ENCODE peak calls at places on chromosomes 5 and 9, in nine cellular contexts. One of them, this sample, is unnamed.

GRCh38 chr9:22214021-22214420 is 204.9 kb upstream of the CDKN2B start:
- DNase-seq in effector memory CD4-positive, alpha-beta T cell: no peak
- DNase-seq in heart right ventricle: no peak
- DNase-seq in stomach: no peak
- DNase-seq in right lobe of liver: no peak
- DNase-seq in aorta: no peak
- DNase-seq in Karpas-422: no peak
- DNase-seq in tibial artery: no peak
- DNase-seq in brain microvascular endothelial cell: peak; percentile 35
- DNase-seq in this sample: no peak

GRCh38 chr9:88236531-88237453 is 98.5 kb upstream of the SPATA31C2 start:
- DNase-seq in effector memory CD4-positive, alpha-beta T cell: no peak
- DNase-seq in heart right ventricle: peak; percentile 44
- DNase-seq in stomach: no peak
- DNase-seq in right lobe of liver: no peak
- DNase-seq in aorta: no peak
- DNase-seq in Karpas-422: no peak
- DNase-seq in tibial artery: peak; percentile 70
- DNase-seq in brain microvascular endothelial cell: no peak
- DNase-seq in this sample: no peak

GRCh38 chr5:176658817-176659216 is 11.5 kb downstream of the TSPAN17 start:
- DNase-seq in effector memory CD4-positive, alpha-beta T cell: no peak
- DNase-seq in heart right ventricle: no peak
- DNase-seq in stomach: peak; percentile 35
- DNase-seq in right lobe of liver: no peak
- DNase-seq in aorta: no peak
- DNase-seq in Karpas-422: no peak
- DNase-seq in tibial artery: no peak
- DNase-seq in brain microvascular endothelial cell: peak; percentile 29
- DNase-seq in this sample: peak; percentile 37

GRCh38 chr9:98774746-98775145 is 21.6 kb downstream of the ANKS6 start:
- DNase-seq in effector memory CD4-positive, alpha-beta T cell: no peak
- DNase-seq in heart right ventricle: no peak
- DNase-seq in stomach: no peak
- DNase-seq in right lobe of liver: no peak
- DNase-seq in aorta: peak; percentile 69
- DNase-seq in Karpas-422: peak; percentile 81
- DNase-seq in tibial artery: no peak
- DNase-seq in brain microvascular endothelial cell: no peak
- DNase-seq in this sample: peak; percentile 5

GRCh38 chr9:97272072-97272471 is 35.4 kb upstream of the CCDC180 start:
- DNase-seq in effector memory CD4-positive, alpha-beta T cell: no peak
- DNase-seq in heart right ventricle: no peak
- DNase-seq in stomach: no peak
- DNase-seq in right lobe of liver: no peak
- DNase-seq in aorta: no peak
- DNase-seq in Karpas-422: no peak
- DNase-seq in tibial artery: no peak
- DNase-seq in brain microvascular endothelial cell: no peak
- DNase-seq in this sample: no peak

GRCh38 chr5:68730220-68731010 is 363.4 kb upstream of the SLC30A5 start:
- DNase-seq in effector memory CD4-positive, alpha-beta T cell: no peak
- DNase-seq in heart right ventricle: peak; percentile 65
- DNase-seq in stomach: no peak
- DNase-seq in right lobe of liver: no peak
- DNase-seq in aorta: no peak
- DNase-seq in Karpas-422: no peak
- DNase-seq in tibial artery: no peak
- DNase-seq in brain microvascular endothelial cell: peak; percentile 88
- DNase-seq in this sample: no peak

GRCh38 chr9:124502711-124503702 is 4.2 kb downstream of the NR5A1 start:
- DNase-seq in effector memory CD4-positive, alpha-beta T cell: no peak
- DNase-seq in heart right ventricle: no peak
- DNase-seq in stomach: no peak
- DNase-seq in right lobe of liver: no peak
- DNase-seq in aorta: peak; percentile 65
- DNase-seq in Karpas-422: no peak
- DNase-seq in tibial artery: no peak
- DNase-seq in brain microvascular endothelial cell: no peak
- DNase-seq in this sample: no peak

GRCh38 chr9:20479419-20480155 is 142.7 kb downstream of the MLLT3 start:
- DNase-seq in effector memory CD4-positive, alpha-beta T cell: no peak
- DNase-seq in heart right ventricle: no peak
- DNase-seq in stomach: no peak
- DNase-seq in right lobe of liver: no peak
- DNase-seq in aorta: no peak
- DNase-seq in Karpas-422: no peak
- DNase-seq in tibial artery: no peak
- DNase-seq in brain microvascular endothelial cell: no peak
- DNase-seq in this sample: no peak

GRCh38 chr5:36657563-36657995 is 51.2 kb downstream of the SLC1A3 start:
- DNase-seq in effector memory CD4-positive, alpha-beta T cell: no peak
- DNase-seq in heart right ventricle: peak; percentile 76
- DNase-seq in stomach: peak; percentile 57
- DNase-seq in right lobe of liver: peak; percentile 72
- DNase-seq in aorta: no peak
- DNase-seq in Karpas-422: no peak
- DNase-seq in tibial artery: peak; percentile 75
- DNase-seq in brain microvascular endothelial cell: peak; percentile 99
- DNase-seq in this sample: no peak

GRCh38 chr5:151023651-151024050 is 3.3 kb downstream of the GPX3 start:
- DNase-seq in effector memory CD4-positive, alpha-beta T cell: no peak
- DNase-seq in heart right ventricle: peak; percentile 77
- DNase-seq in stomach: peak; percentile 58
- DNase-seq in right lobe of liver: no peak
- DNase-seq in aorta: peak; percentile 86
- DNase-seq in Karpas-422: no peak
- DNase-seq in tibial artery: peak; percentile 93
- DNase-seq in brain microvascular endothelial cell: no peak
- DNase-seq in this sample: no peak

GRCh38 chr9:77765781-77766259 is 117.7 kb upstream of the GNA14 start:
- DNase-seq in effector memory CD4-positive, alpha-beta T cell: no peak
- DNase-seq in heart right ventricle: no peak
- DNase-seq in stomach: no peak
- DNase-seq in right lobe of liver: no peak
- DNase-seq in aorta: no peak
- DNase-seq in Karpas-422: no peak
- DNase-seq in tibial artery: no peak
- DNase-seq in brain microvascular endothelial cell: no peak
- DNase-seq in this sample: no peak

GRCh38 chr9:33267368-33267767 is 2.5 kb downstream of the CHMP5 start:
- DNase-seq in effector memory CD4-positive, alpha-beta T cell: no peak
- DNase-seq in heart right ventricle: no peak
- DNase-seq in stomach: no peak
- DNase-seq in right lobe of liver: no peak
- DNase-seq in aorta: no peak
- DNase-seq in Karpas-422: no peak
- DNase-seq in tibial artery: no peak
- DNase-seq in brain microvascular endothelial cell: no peak
- DNase-seq in this sample: no peak

GRCh38 chr9:33265211-33265885 is 499 bp downstream of the CHMP5 start:
- DNase-seq in effector memory CD4-positive, alpha-beta T cell: no peak
- DNase-seq in heart right ventricle: peak; percentile 17
- DNase-seq in stomach: no peak
- DNase-seq in right lobe of liver: no peak
- DNase-seq in aorta: no peak
- DNase-seq in Karpas-422: no peak
- DNase-seq in tibial artery: no peak
- DNase-seq in brain microvascular endothelial cell: no peak
- DNase-seq in this sample: no peak

GRCh38 chr9:33263131-33263935 is 1.2 kb downstream of the BAG1 start:
- DNase-seq in effector memory CD4-positive, alpha-beta T cell: no peak
- DNase-seq in heart right ventricle: peak; percentile 11
- DNase-seq in stomach: no peak
- DNase-seq in right lobe of liver: peak; percentile 54
- DNase-seq in aorta: no peak
- DNase-seq in Karpas-422: peak; percentile 61
- DNase-seq in tibial artery: no peak
- DNase-seq in brain microvascular endothelial cell: peak; percentile 7
- DNase-seq in this sample: no peak

GRCh38 chr9:33263936-33264472 is 504 bp downstream of the BAG1 start:
- DNase-seq in effector memory CD4-positive, alpha-beta T cell: peak; percentile 24
- DNase-seq in heart right ventricle: peak; percentile 61
- DNase-seq in stomach: peak; percentile 50
- DNase-seq in right lobe of liver: peak; percentile 71
- DNase-seq in aorta: peak; percentile 83
- DNase-seq in Karpas-422: peak; percentile 80
- DNase-seq in tibial artery: peak; percentile 80
- DNase-seq in brain microvascular endothelial cell: no peak
- DNase-seq in this sample: peak; percentile 20

DNA sequence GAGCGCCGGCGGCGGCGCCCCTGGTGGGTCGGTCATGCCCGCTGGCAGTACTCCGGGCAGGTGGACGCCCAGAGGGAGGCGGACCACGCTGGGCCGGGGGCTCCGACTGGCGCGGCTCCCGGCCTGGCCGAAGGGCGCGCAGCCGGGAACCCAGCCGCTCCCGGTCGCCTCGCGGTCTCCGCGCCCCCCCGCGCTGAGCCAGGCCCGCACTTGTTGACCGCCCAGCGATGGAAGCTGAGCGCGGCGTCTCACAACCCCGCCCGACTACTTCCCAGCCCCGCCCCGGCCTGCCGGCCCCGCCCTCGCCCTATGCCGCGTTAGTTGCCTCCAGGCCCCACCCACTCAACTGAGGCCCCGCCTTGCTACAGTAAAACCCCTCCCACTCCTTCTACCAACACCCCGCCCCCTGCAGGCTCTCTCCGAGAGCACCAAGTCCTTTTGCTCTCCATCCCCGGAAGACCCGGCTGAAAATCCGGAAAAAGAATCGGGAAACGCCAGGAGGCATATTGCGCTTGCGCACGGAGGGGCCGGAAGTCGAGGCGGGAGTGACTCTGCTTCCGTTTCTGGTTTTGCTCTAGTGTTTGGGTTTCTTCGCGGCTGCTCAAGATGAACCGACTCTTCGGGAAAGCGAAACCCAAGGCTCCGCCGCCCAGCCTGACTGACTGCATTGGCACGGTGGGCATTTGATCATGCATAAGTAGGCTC is at the start of the genes BAG1 and CHMP5:
- DNase-seq in effector memory CD4-positive, alpha-beta T cell: peak; percentile 100
- DNase-seq in heart right ventricle: peak; percentile 100
- DNase-seq in stomach: peak; percentile 100
- DNase-seq in right lobe of liver: peak; percentile 100
- DNase-seq in aorta: peak; percentile 100
- DNase-seq in Karpas-422: peak; percentile 100
- DNase-seq in tibial artery: peak; percentile 100
- DNase-seq in brain microvascular endothelial cell: peak; percentile 99
- DNase-seq in this sample: peak; percentile 100
- H3K36me3 ChIP-seq in effector memory CD4-positive, alpha-beta T cell: peaks cover 39% of the 10 kb centered on the region
- H3K36me3 ChIP-seq in heart right ventricle: peaks cover 44% of the 10 kb centered on the region
- H3K36me3 ChIP-seq in stomach: peaks cover 63% of the 10 kb centered on the region
- H3K36me3 ChIP-seq in right lobe of liver: peaks cover 37% of the 10 kb centered on the region
- H3K36me3 ChIP-seq in aorta: peaks cover 2% of the 10 kb centered on the region
- H3K36me3 ChIP-seq in Karpas-422: peaks cover 47% of the 10 kb centered on the region
- H3K36me3 ChIP-seq in tibial artery: peaks cover 60% of the 10 kb centered on the region
- H3K36me3 ChIP-seq in brain microvascular endothelial cell: peaks cover 40% of the 10 kb centered on the region
- H3K36me3 ChIP-seq in this sample: peaks cover 29% of the 10 kb centered on the region

GRCh38 chr9:136187683-136188586 is 17.0 kb downstream of the LHX3 start:
- DNase-seq in effector memory CD4-positive, alpha-beta T cell: no peak
- DNase-seq in heart right ventricle: no peak
- DNase-seq in stomach: no peak
- DNase-seq in right lobe of liver: no peak
- DNase-seq in aorta: no peak
- DNase-seq in Karpas-422: no peak
- DNase-seq in tibial artery: no peak
- DNase-seq in brain microvascular endothelial cell: no peak
- DNase-seq in this sample: no peak

GRCh38 chr9:136185066-136185465 is 19.9 kb downstream of the LHX3 start:
- DNase-seq in effector memory CD4-positive, alpha-beta T cell: no peak
- DNase-seq in heart right ventricle: no peak
- DNase-seq in stomach: no peak
- DNase-seq in right lobe of liver: no peak
- DNase-seq in aorta: no peak
- DNase-seq in Karpas-422: no peak
- DNase-seq in tibial artery: no peak
- DNase-seq in brain microvascular endothelial cell: no peak
- DNase-seq in this sample: no peak

GRCh38 chr9:136185596-136185995 is 19.3 kb downstream of the LHX3 start:
- DNase-seq in effector memory CD4-positive, alpha-beta T cell: no peak
- DNase-seq in heart right ventricle: no peak
- DNase-seq in stomach: no peak
- DNase-seq in right lobe of liver: no peak
- DNase-seq in aorta: no peak
- DNase-seq in Karpas-422: no peak
- DNase-seq in tibial artery: no peak
- DNase-seq in brain microvascular endothelial cell: no peak
- DNase-seq in this sample: no peak

GRCh38 chr9:136186386-136186785 is 18.5 kb downstream of the LHX3 start:
- DNase-seq in effector memory CD4-positive, alpha-beta T cell: no peak
- DNase-seq in heart right ventricle: no peak
- DNase-seq in stomach: no peak
- DNase-seq in right lobe of liver: no peak
- DNase-seq in aorta: no peak
- DNase-seq in Karpas-422: no peak
- DNase-seq in tibial artery: no peak
- DNase-seq in brain microvascular endothelial cell: no peak
- DNase-seq in this sample: no peak

GRCh38 chr9:136187197-136187596 is 17.7 kb downstream of the LHX3 start:
- DNase-seq in effector memory CD4-positive, alpha-beta T cell: no peak
- DNase-seq in heart right ventricle: no peak
- DNase-seq in stomach: no peak
- DNase-seq in right lobe of liver: no peak
- DNase-seq in aorta: no peak
- DNase-seq in Karpas-422: no peak
- DNase-seq in tibial artery: no peak
- DNase-seq in brain microvascular endothelial cell: no peak
- DNase-seq in this sample: no peak
- H3K27me3 ChIP-seq in effector memory CD4-positive, alpha-beta T cell: peaks cover 21% of the 10 kb centered on the region
- H3K27me3 ChIP-seq in heart right ventricle: peaks cover 86% of the 10 kb centered on the region
- H3K27me3 ChIP-seq in stomach: peaks cover 58% of the 10 kb centered on the region
- H3K27me3 ChIP-seq in right lobe of liver: peaks cover 11% of the 10 kb centered on the region
- H3K27me3 ChIP-seq in aorta: no peaks in the 10 kb centered on the region
- H3K27me3 ChIP-seq in Karpas-422: no peaks in the 10 kb centered on the region
- H3K27me3 ChIP-seq in tibial artery: peaks cover 86% of the 10 kb centered on the region
- H3K27me3 ChIP-seq in brain microvascular endothelial cell: peaks cover 42% of the 10 kb centered on the region
- H3K27me3 ChIP-seq in this sample: peaks cover 12% of the 10 kb centered on the region

DNA sequence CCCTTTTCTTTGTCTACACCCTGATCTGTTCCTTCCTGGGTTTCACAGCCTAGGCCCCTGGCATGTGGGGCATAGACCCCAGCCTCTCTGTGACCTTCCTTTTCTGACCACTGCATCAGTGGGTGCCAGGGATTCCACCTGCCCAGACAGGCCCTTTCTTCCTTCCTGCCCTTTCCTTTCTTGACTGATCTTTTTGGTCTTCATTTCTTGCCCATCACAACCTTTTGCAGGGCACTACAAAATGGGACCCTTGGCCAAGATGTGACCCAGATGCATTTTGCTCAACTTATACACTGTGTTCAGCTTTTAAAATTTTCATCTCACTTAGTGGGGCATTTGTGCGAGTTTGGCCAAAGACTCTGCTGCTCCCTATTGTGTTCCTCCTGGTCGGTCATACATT is 73.2 kb upstream of the TNFAIP8 start:
- DNase-seq in effector memory CD4-positive, alpha-beta T cell: no peak
- DNase-seq in heart right ventricle: no peak
- DNase-seq in stomach: no peak
- DNase-seq in right lobe of liver: no peak
- DNase-seq in aorta: no peak
- DNase-seq in Karpas-422: no peak
- DNase-seq in tibial artery: no peak
- DNase-seq in brain microvascular endothelial cell: no peak
- DNase-seq in this sample: no peak
- H3K27ac ChIP-seq in effector memory CD4-positive, alpha-beta T cell: peak overlapping the region; percentile 34
- H3K27ac ChIP-seq in heart right ventricle: no peak overlapping the region
- H3K27ac ChIP-seq in stomach: no peak overlapping the region
- H3K27ac ChIP-seq in right lobe of liver: no peak overlapping the region
- H3K27ac ChIP-seq in aorta: no peak overlapping the region
- H3K27ac ChIP-seq in Karpas-422: no peak overlapping the region
- H3K27ac ChIP-seq in tibial artery: no peak overlapping the region
- H3K27ac ChIP-seq in brain microvascular endothelial cell: no peak overlapping the region
- H3K27ac ChIP-seq in this sample: peak overlapping the region; percentile 5

GRCh38 chr9:89412951-89413350 is 85.0 kb downstream of the SEMA4D start:
- DNase-seq in effector memory CD4-positive, alpha-beta T cell: no peak
- DNase-seq in heart right ventricle: no peak
- DNase-seq in stomach: no peak
- DNase-seq in right lobe of liver: no peak
- DNase-seq in aorta: no peak
- DNase-seq in Karpas-422: no peak
- DNase-seq in tibial artery: no peak
- DNase-seq in brain microvascular endothelial cell: no peak
- DNase-seq in this sample: no peak
- H3K36me3 ChIP-seq in effector memory CD4-positive, alpha-beta T cell: peaks cover 33% of the 10 kb centered on the region
- H3K36me3 ChIP-seq in heart right ventricle: no peaks in the 10 kb centered on the region
- H3K36me3 ChIP-seq in stomach: peaks cover 10% of the 10 kb centered on the region
- H3K36me3 ChIP-seq in right lobe of liver: no peaks in the 10 kb centered on the region
- H3K36me3 ChIP-seq in aorta: no peaks in the 10 kb centered on the region
- H3K36me3 ChIP-seq in Karpas-422: no peaks in the 10 kb centered on the region
- H3K36me3 ChIP-seq in tibial artery: no peaks in the 10 kb centered on the region
- H3K36me3 ChIP-seq in brain microvascular endothelial cell: no peaks in the 10 kb centered on the region
- H3K36me3 ChIP-seq in this sample: peaks cover 38% of the 10 kb centered on the region

This sample was measured in CD4-positive, alpha-beta memory T cell.